ENCODE peak calls at places on chromosomes 12 and 14, in four cellular contexts. U is A549, F is pancreas, J is foreskin fibroblast. M is an unnamed sample.

GRCh38 chr14:97052001-97052400 is 254.8 kb downstream of the VRK1 start:
- DNase-seq in F (no peak), J (no peak), U (no peak), M (no peak)

GRCh38 chr12:7345232-7345631 is 41.4 kb downstream of the ACSM4 start:
- DNase-seq in J (no peak), F (no peak), U (no peak), M (no peak)

GRCh38 chr12:91622981-91623380 is 440.4 kb upstream of the DCN start:
- DNase-seq in J (no peak), U (no peak), F (no peak), M (no peak)

GRCh38 chr14:26808407-26808806 is 210.6 kb upstream of the NOVA1 start:
- DNase-seq in J (no peak), F (no peak), U (no peak), M (no peak)

GRCh38 chr12:109727039-109727723 is 13.6 kb downstream of the FAM222A start:
- DNase-seq in U (no peak), J (no peak), F (peak; percentile 64), M (no peak)

GRCh38 chr12:107115119-107115518 is 21.8 kb upstream of the CRY1 start:
- DNase-seq in J (no peak), F (no peak), U (no peak), M (no peak)

GRCh38 chr12:72872488-72872887 is 600.3 kb downstream of the TRHDE start:
- DNase-seq in J (no peak), F (no peak), U (no peak), M (no peak)

GRCh38 chr14:32572867-32573149 is 243.7 kb downstream of the AKAP6 start:
- DNase-seq in U (no peak), J (no peak), F (no peak), M (no peak)

GRCh38 chr12:119681953-119682352 is 14.0 kb downstream of the PRKAB1 start:
- DNase-seq in J (no peak), U (no peak), F (no peak), M (no peak)

GRCh38 chr12:66152732-66153131 is 17.1 kb downstream of the TMBIM4 start:
- DNase-seq in U (no peak), F (no peak), J (peak; percentile 21), M (no peak)

GRCh38 chr12:2561367-2561766 is 233.4 kb upstream of the FKBP4 start:
- DNase-seq in J (no peak), U (no peak), F (no peak), M (no peak)

GRCh38 chr12:131608740-131609665 is 101.9 kb upstream of the SFSWAP start:
- DNase-seq in F (peak; percentile 29), J (peak; percentile 54), U (peak; percentile 79), M (peak; percentile 77)

GRCh38 chr12:103442822-103443221 is 52.9 kb downstream of the C12orf42 start:
- DNase-seq in F (no peak), U (no peak), J (no peak), M (no peak)

GRCh38 chr14:103706551-103707328 is 8.5 kb downstream of the XRCC3 start:
- DNase-seq in J (no peak), U (no peak), F (no peak), M (no peak)

GRCh38 chr12:110039085-110039807 is 9.1 kb downstream of the C12orf76 start:
- DNase-seq in F (peak; percentile 27), J (peak; percentile 90), U (peak; percentile 92), M (peak; percentile 32)

GRCh38 chr12:1047898-1048660 is 57.1 kb downstream of the ERC1 start:
- DNase-seq in F (no peak), J (no peak), U (no peak), M (no peak)

GRCh38 chr12:1212529-1212928 is 221.5 kb downstream of the ERC1 start:
- DNase-seq in J (no peak), U (no peak), F (no peak), M (peak; percentile 53)

GRCh38 chr12:110590059-110590458 is 6.9 kb upstream of the PPTC7 start:
- DNase-seq in U (no peak), J (no peak), F (no peak), M (no peak)

GRCh38 chr12:123832052-123832451 is 70.0 kb downstream of the DNAH10 start:
- DNase-seq in U (no peak), F (no peak), J (no peak), M (no peak)

GRCh38 chr12:106774808-106775524 is 484 bp downstream of the RIC8B start:
- DNase-seq in U (no peak), J (no peak), F (no peak), M (peak; percentile 23)

GRCh38 chr14:104795781-104796681 is 483 bp upstream of the AKT1 start:
- DNase-seq in F (peak; percentile 63), U (peak; percentile 67), J (no peak), M (peak; percentile 40)

GRCh38 chr12:128818065-128819022 is 5.4 kb downstream of the SLC15A4 start:
- DNase-seq in U (no peak), J (peak; percentile 67), F (no peak), M (no peak)

GRCh38 chr12:108055135-108055534 is 74.0 kb upstream of the WSCD2 start:
- DNase-seq in F (no peak), J (no peak), U (no peak), M (no peak)

GRCh38 chr12:92973614-92974013 is 44.5 kb upstream of the EEA1 start:
- DNase-seq in F (no peak), U (no peak), J (peak; percentile 84), M (no peak)

GRCh38 chr14:53921027-53921426 is 35.6 kb downstream of the BMP4 start:
- DNase-seq in J (no peak), U (no peak), F (no peak), M (no peak)

GRCh38 chr14:101024686-101025085 is 121.2 kb upstream of the RTL1 start:
- DNase-seq in U (no peak), J (no peak), F (no peak), M (peak; percentile 11)

GRCh38 chr12:22530-23201 is 43.9 kb upstream of the IQSEC3 start:
- DNase-seq in F (no peak), J (no peak), U (no peak), M (no peak)

GRCh38 chr14:97713023-97713422 is 915.8 kb downstream of the VRK1 start:
- DNase-seq in F (no peak), J (peak; percentile 17), U (no peak), M (no peak)

GRCh38 chr12:53427905-53428594 is 4.4 kb downstream of the AMHR2 start:
- DNase-seq in U (peak; percentile 89), F (no peak), J (peak; percentile 92), M (no peak)

GRCh38 chr12:6333566-6333965 is 8.3 kb downstream of the TNFRSF1A start:
- DNase-seq in J (peak; percentile 53), U (no peak), F (no peak), M (no peak)

GRCh38 chr12:126534495-126534894 is 1469.3 kb downstream of the AACS start:
- DNase-seq in U (no peak), J (no peak), F (no peak), M (no peak)

GRCh38 chr14:24790196-24790595 is 156.2 kb upstream of the GZMB start:
- DNase-seq in U (no peak), J (no peak), F (no peak), M (no peak)

GRCh38 chr14:32382704-32383103 is 53.6 kb downstream of the AKAP6 start:
- DNase-seq in U (no peak), F (no peak), J (no peak), M (no peak)

GRCh38 chr14:96905825-96906224 is 108.6 kb downstream of the VRK1 start:
- DNase-seq in J (peak; percentile 7), U (no peak), F (no peak), M (no peak)

GRCh38 chr12:39672976-39673375 is 53.4 kb upstream of the ABCD2 start:
- DNase-seq in U (no peak), J (no peak), F (no peak), M (no peak)

GRCh38 chr14:101371691-101372493 is 189.4 kb upstream of the DIO3 start:
- DNase-seq in J (no peak), F (no peak), U (no peak), M (no peak)

DNA sequence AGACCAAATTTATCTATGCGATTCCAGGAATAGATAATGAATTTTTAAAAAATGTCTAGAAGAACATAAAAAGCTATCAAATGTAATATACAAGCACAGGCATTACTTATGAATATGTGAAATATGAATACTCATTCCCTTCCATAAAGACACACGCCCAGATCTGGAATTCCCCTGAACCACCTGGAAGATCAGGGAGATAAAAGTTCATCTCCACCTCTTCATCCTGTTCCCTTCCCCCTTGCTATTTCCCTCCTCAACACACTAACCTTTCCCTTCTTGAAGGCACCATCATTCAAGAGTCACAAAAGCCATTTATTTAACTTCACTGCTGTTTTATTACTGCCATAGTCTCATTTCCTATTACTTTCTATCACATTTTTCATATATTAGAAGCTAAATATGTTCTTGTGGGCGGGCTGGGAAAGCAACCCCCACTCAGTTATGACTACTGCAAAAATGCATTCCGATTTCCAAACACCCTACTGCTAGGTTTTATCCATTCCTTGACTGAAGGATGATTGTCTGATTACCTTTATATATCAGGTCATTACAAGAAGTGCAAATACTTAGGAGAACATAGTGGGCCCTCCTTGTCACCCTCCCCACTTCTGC is 16.1 kb downstream of the FGD6 start:
- DNase-seq in J (no peak), F (no peak), U (peak; percentile 57), M (no peak)
- H3K4me3 ChIP-seq in J (no peak overlapping the region), F (no peak overlapping the region), U (peak overlapping the region; percentile 27), M (no peak overlapping the region)

GRCh38 chr12:130588696-130589095 is 127.4 kb downstream of the RIMBP2 start:
- DNase-seq in U (no peak), J (no peak), F (no peak), M (no peak)
- H3K4me3 ChIP-seq in U (no peak overlapping the region), J (no peak overlapping the region), F (no peak overlapping the region), M (no peak overlapping the region)

GRCh38 chr12:50916292-50916691 is 36.1 kb upstream of the HIGD1C start:
- DNase-seq in F (no peak), U (no peak), J (no peak), M (no peak)

GRCh38 chr12:50914872-50915484 is 37.4 kb upstream of the HIGD1C start:
- DNase-seq in F (no peak), J (no peak), U (no peak), M (no peak)

GRCh38 chr12:50918584-50919316 is 33.6 kb upstream of the HIGD1C start:
- DNase-seq in F (no peak), J (no peak), U (no peak), M (no peak)

GRCh38 chr12:50913224-50913623 is 39.1 kb upstream of the HIGD1C start:
- DNase-seq in F (no peak), J (no peak), U (no peak), M (no peak)
- H3K4me3 ChIP-seq in F (no peak overlapping the region), J (no peak overlapping the region), U (no peak overlapping the region), M (no peak overlapping the region)

DNA sequence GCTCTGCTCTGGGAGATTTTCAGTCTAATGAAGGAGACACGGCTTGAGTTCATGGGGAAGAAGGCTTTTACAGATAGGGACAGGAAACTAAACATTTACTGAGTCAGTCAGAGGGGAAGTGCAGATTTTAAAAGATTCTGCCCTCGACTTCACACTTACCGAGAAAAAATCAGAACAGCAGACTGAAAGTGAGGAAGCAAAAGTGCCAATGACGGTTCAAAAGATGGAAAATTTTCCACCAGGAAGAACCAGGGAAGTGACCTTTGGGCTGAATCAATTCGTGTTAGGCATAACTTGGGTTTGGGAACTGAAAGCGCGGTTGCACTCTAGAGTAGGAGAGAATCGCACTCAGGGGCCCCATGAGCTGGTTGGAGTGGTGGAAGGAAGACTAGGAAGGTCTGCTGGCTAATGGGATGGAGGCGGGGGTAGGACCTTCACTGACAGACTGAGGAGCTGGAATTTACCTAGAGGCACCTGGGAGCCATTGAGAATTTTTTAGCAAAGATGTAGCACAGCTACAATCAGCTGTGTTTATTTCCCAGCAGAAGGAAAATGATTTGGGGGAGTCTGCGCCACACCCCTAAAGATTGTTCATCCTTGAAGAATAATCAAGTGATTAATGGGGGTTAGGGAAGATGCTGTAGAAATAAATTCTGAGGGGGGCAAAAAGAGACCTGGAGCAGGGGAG is 1.2 kb downstream of the KCNK13 start:
- DNase-seq in F (no peak), J (no peak), U (no peak), M (no peak)
- H3K4me3 ChIP-seq in F (no peak overlapping the region), J (no peak overlapping the region), U (no peak overlapping the region), M (no peak overlapping the region)